ENCODE peak calls at places on chromosomes 1 and 21, in five cellular contexts. One of them, this sample, is unnamed.

GRCh38 chr1:7334475-7335035 is 436.5 kb upstream of the VAMP3 start:
- DNase-seq in GM23338: peak
- DNase-seq in AG04449: no peak
- DNase-seq in neural progenitor cell: no peak
- DNase-seq in IMR-90: peak
- DNase-seq in this sample: peak

GRCh38 chr21:17738171-17738953 is 80.8 kb downstream of the C21orf91 start:
- DNase-seq in GM23338: peak
- DNase-seq in AG04449: no peak
- DNase-seq in neural progenitor cell: peak
- DNase-seq in IMR-90: no peak
- DNase-seq in this sample: no peak

GRCh38 chr1:232629250-232630046 is 485 bp downstream of the SIPA1L2 start:
- DNase-seq in GM23338: peak
- DNase-seq in AG04449: no peak
- DNase-seq in neural progenitor cell: peak
- DNase-seq in IMR-90: no peak
- DNase-seq in this sample: no peak

GRCh38 chr1:67479146-67479891 is 49.1 kb upstream of the SERBP1 start:
- DNase-seq in GM23338: no peak
- DNase-seq in AG04449: no peak
- DNase-seq in neural progenitor cell: no peak
- DNase-seq in IMR-90: no peak
- DNase-seq in this sample: no peak

GRCh38 chr1:41672173-41672572 is 187.7 kb upstream of the EDN2 start:
- DNase-seq in GM23338: no peak
- DNase-seq in AG04449: peak
- DNase-seq in neural progenitor cell: no peak
- DNase-seq in IMR-90: peak
- DNase-seq in this sample: peak

GRCh38 chr1:26529405-26529654 is 231 bp upstream of the RPS6KA1 start:
- DNase-seq in GM23338: no peak
- DNase-seq in AG04449: no peak
- DNase-seq in neural progenitor cell: no peak
- DNase-seq in IMR-90: no peak
- DNase-seq in this sample: no peak

GRCh38 chr1:1204425-1204920 is 1.9 kb downstream of the TNFRSF18 start:
- DNase-seq in GM23338: no peak
- DNase-seq in AG04449: no peak
- DNase-seq in neural progenitor cell: no peak
- DNase-seq in IMR-90: no peak
- DNase-seq in this sample: no peak

GRCh38 chr1:1040004-1040991 is 20.4 kb downstream of the AGRN start:
- DNase-seq in GM23338: peak
- DNase-seq in AG04449: no peak
- DNase-seq in neural progenitor cell: peak
- DNase-seq in IMR-90: peak
- DNase-seq in this sample: peak

GRCh38 chr21:35529141-35529863 is 480.2 kb upstream of the RUNX1 start:
- DNase-seq in GM23338: no peak
- DNase-seq in AG04449: peak
- DNase-seq in neural progenitor cell: no peak
- DNase-seq in IMR-90: peak
- DNase-seq in this sample: no peak

GRCh38 chr1:229070168-229070567 is 200.7 kb upstream of the RAB4A start:
- DNase-seq in GM23338: no peak
- DNase-seq in AG04449: no peak
- DNase-seq in neural progenitor cell: no peak
- DNase-seq in IMR-90: peak
- DNase-seq in this sample: peak

GRCh38 chr21:45749974-45750373 is 106.4 kb downstream of the PCBP3 start:
- DNase-seq in GM23338: no peak
- DNase-seq in AG04449: no peak
- DNase-seq in neural progenitor cell: no peak
- DNase-seq in IMR-90: no peak
- DNase-seq in this sample: no peak

GRCh38 chr1:118132000-118132399 is 53.0 kb downstream of the SPAG17 start:
- DNase-seq in GM23338: no peak
- DNase-seq in AG04449: no peak
- DNase-seq in neural progenitor cell: no peak
- DNase-seq in IMR-90: no peak
- DNase-seq in this sample: no peak

GRCh38 chr1:53625049-53625448 is 113.9 kb downstream of the GLIS1 start:
- DNase-seq in GM23338: no peak
- DNase-seq in AG04449: no peak
- DNase-seq in neural progenitor cell: no peak
- DNase-seq in IMR-90: peak
- DNase-seq in this sample: peak

GRCh38 chr1:94537254-94537653 is 4.3 kb downstream of the F3 start:
- DNase-seq in GM23338: no peak
- DNase-seq in AG04449: no peak
- DNase-seq in neural progenitor cell: no peak
- DNase-seq in IMR-90: no peak
- DNase-seq in this sample: no peak

GRCh38 chr21:43194303-43195130 is 25.7 kb downstream of the CRYAA start:
- DNase-seq in GM23338: no peak
- DNase-seq in AG04449: no peak
- DNase-seq in neural progenitor cell: no peak
- DNase-seq in IMR-90: no peak
- DNase-seq in this sample: no peak

GRCh38 chr1:161499099-161500078 is 5.9 kb upstream of the FCGR2A start:
- DNase-seq in GM23338: no peak
- DNase-seq in AG04449: no peak
- DNase-seq in neural progenitor cell: no peak
- DNase-seq in IMR-90: no peak
- DNase-seq in this sample: no peak

GRCh38 chr1:26281971-26282693 is 2.2 kb downstream of the SH3BGRL3 start:
- DNase-seq in GM23338: peak
- DNase-seq in AG04449: no peak
- DNase-seq in neural progenitor cell: peak
- DNase-seq in IMR-90: peak
- DNase-seq in this sample: no peak

GRCh38 chr1:66652556-66652955 is 99.7 kb upstream of the DYNLT5 start:
- DNase-seq in GM23338: peak
- DNase-seq in AG04449: no peak
- DNase-seq in neural progenitor cell: no peak
- DNase-seq in IMR-90: peak
- DNase-seq in this sample: no peak

GRCh38 chr1:88935522-88936222 is 44.3 kb upstream of the GTF2B start:
- DNase-seq in GM23338: peak
- DNase-seq in AG04449: no peak
- DNase-seq in neural progenitor cell: peak
- DNase-seq in IMR-90: peak
- DNase-seq in this sample: peak

GRCh38 chr1:197919523-197920301 is 2.5 kb downstream of the LHX9 start:
- DNase-seq in GM23338: peak
- DNase-seq in AG04449: no peak
- DNase-seq in neural progenitor cell: peak
- DNase-seq in IMR-90: no peak
- DNase-seq in this sample: no peak

GRCh38 chr21:33801424-33802405 is 113.9 kb downstream of the ATP5PO start:
- DNase-seq in GM23338: peak
- DNase-seq in AG04449: peak
- DNase-seq in neural progenitor cell: peak
- DNase-seq in IMR-90: peak
- DNase-seq in this sample: peak

GRCh38 chr1:170634819-170635410 is 29.0 kb upstream of the PRRX1 start:
- DNase-seq in GM23338: no peak
- DNase-seq in AG04449: no peak
- DNase-seq in neural progenitor cell: no peak
- DNase-seq in IMR-90: peak
- DNase-seq in this sample: no peak

GRCh38 chr1:243964915-243965314 is 86.2 kb upstream of the ZBTB18 start:
- DNase-seq in GM23338: no peak
- DNase-seq in AG04449: no peak
- DNase-seq in neural progenitor cell: no peak
- DNase-seq in IMR-90: peak
- DNase-seq in this sample: no peak

GRCh38 chr1:94020764-94021579 is 100.0 kb downstream of the ABCA4 start:
- DNase-seq in GM23338: peak
- DNase-seq in AG04449: peak
- DNase-seq in neural progenitor cell: no peak
- DNase-seq in IMR-90: peak
- DNase-seq in this sample: peak

GRCh38 chr1:19101244-19101643 is 108.8 kb downstream of the UBR4 start:
- DNase-seq in GM23338: no peak
- DNase-seq in AG04449: no peak
- DNase-seq in neural progenitor cell: no peak
- DNase-seq in IMR-90: peak
- DNase-seq in this sample: peak

GRCh38 chr1:203274603-203275381 is 30.5 kb upstream of the BTG2 start:
- DNase-seq in GM23338: no peak
- DNase-seq in AG04449: no peak
- DNase-seq in neural progenitor cell: no peak
- DNase-seq in IMR-90: peak
- DNase-seq in this sample: no peak

GRCh38 chr1:183493540-183494245 is 21.4 kb downstream of the SMG7 start:
- DNase-seq in GM23338: no peak
- DNase-seq in AG04449: no peak
- DNase-seq in neural progenitor cell: no peak
- DNase-seq in IMR-90: no peak
- DNase-seq in this sample: no peak

GRCh38 chr1:56864430-56864829 is 9.8 kb downstream of the C8A start:
- DNase-seq in GM23338: no peak
- DNase-seq in AG04449: no peak
- DNase-seq in neural progenitor cell: no peak
- DNase-seq in IMR-90: peak
- DNase-seq in this sample: no peak

GRCh38 chr1:156947127-156947526 is 26.7 kb downstream of the LRRC71 start:
- DNase-seq in GM23338: no peak
- DNase-seq in AG04449: no peak
- DNase-seq in neural progenitor cell: no peak
- DNase-seq in IMR-90: no peak
- DNase-seq in this sample: no peak

GRCh38 chr1:80427886-80428285 is 1372.8 kb upstream of the ADGRL2 start:
- DNase-seq in GM23338: no peak
- DNase-seq in AG04449: no peak
- DNase-seq in neural progenitor cell: no peak
- DNase-seq in IMR-90: no peak
- DNase-seq in this sample: no peak

GRCh38 chr1:14108356-14109275 is 408.6 kb downstream of the PRDM2 start:
- DNase-seq in GM23338: no peak
- DNase-seq in AG04449: no peak
- DNase-seq in neural progenitor cell: no peak
- DNase-seq in IMR-90: no peak
- DNase-seq in this sample: no peak

GRCh38 chr1:227577500-227577899 is 14.1 kb downstream of the ZNF678 start:
- DNase-seq in GM23338: no peak
- DNase-seq in AG04449: no peak
- DNase-seq in neural progenitor cell: no peak
- DNase-seq in IMR-90: no peak
- DNase-seq in this sample: no peak

GRCh38 chr1:2498648-2499047 is 22.6 kb downstream of the PLCH2 start:
- DNase-seq in GM23338: no peak
- DNase-seq in AG04449: no peak
- DNase-seq in neural progenitor cell: no peak
- DNase-seq in IMR-90: no peak
- DNase-seq in this sample: no peak

GRCh38 chr1:187696092-187696491 is 867.3 kb downstream of the PLA2G4A start:
- DNase-seq in GM23338: no peak
- DNase-seq in AG04449: no peak
- DNase-seq in neural progenitor cell: no peak
- DNase-seq in IMR-90: peak
- DNase-seq in this sample: no peak
- H3K4me3 ChIP-seq in GM23338: no peak
- H3K4me3 ChIP-seq in AG04449: no peak
- H3K4me3 ChIP-seq in neural progenitor cell: no peak
- H3K4me3 ChIP-seq in IMR-90: no peak
- H3K4me3 ChIP-seq in this sample: no peak

GRCh38 chr1:21292991-21293536 is 2.8 kb upstream of the ECE1 start:
- DNase-seq in GM23338: no peak
- DNase-seq in AG04449: no peak
- DNase-seq in neural progenitor cell: no peak
- DNase-seq in IMR-90: no peak
- DNase-seq in this sample: no peak
- H3K4me3 ChIP-seq in GM23338: no peak
- H3K4me3 ChIP-seq in AG04449: no peak
- H3K4me3 ChIP-seq in neural progenitor cell: no peak
- H3K4me3 ChIP-seq in IMR-90: no peak
- H3K4me3 ChIP-seq in this sample: no peak

DNA sequence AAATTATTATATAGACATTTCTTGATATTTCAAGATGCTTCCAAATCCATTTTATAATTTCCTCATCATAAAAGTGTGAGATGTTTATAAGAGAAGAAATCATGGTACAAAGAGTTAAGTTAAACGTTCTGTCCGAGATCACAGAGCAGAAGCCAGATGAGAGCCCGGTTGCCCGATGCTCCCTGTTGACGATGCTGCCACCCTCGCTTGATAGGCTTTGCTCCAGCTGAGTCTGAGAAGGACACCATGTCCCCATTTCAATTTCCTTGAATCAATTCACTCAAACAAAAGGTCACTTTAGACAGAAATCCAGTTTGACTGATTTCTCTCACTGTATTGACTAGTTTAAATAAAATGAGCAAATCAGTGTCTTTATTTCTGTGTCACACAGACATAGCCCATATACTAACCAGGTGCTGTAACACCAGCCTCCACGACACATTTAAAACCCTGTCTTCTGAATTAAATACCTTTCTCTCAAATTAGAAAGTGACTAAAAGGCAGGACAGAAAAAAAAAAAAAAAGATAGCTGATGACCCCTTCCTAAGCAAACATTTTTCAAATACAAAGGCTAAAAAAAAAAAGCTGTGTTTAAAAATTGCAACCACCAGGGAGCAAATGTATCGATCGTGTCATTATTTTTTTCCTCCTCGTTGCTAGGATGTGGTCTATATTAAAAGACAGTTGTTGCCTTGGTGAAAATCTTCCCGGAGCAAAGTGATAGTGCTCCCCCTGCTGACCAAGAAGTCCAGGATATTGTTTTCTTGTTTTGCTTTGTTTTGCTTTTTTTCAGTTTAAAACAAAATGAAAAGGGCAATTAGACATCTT is 35.2 kb downstream of the DNASE2B start:
- DNase-seq in GM23338: peak
- DNase-seq in AG04449: peak
- DNase-seq in neural progenitor cell: peak
- DNase-seq in IMR-90: peak
- DNase-seq in this sample: peak
- H3K4me3 ChIP-seq in GM23338: no peak
- H3K4me3 ChIP-seq in AG04449: no peak
- H3K4me3 ChIP-seq in neural progenitor cell: peak
- H3K4me3 ChIP-seq in IMR-90: no peak
- H3K4me3 ChIP-seq in this sample: no peak

GRCh38 chr1:163173121-163173520 is 29.6 kb downstream of the RGS5 start:
- DNase-seq in GM23338: no peak
- DNase-seq in AG04449: no peak
- DNase-seq in neural progenitor cell: no peak
- DNase-seq in IMR-90: no peak
- DNase-seq in this sample: no peak
- H3K4me3 ChIP-seq in GM23338: no peak
- H3K4me3 ChIP-seq in AG04449: no peak
- H3K4me3 ChIP-seq in neural progenitor cell: no peak
- H3K4me3 ChIP-seq in IMR-90: no peak
- H3K4me3 ChIP-seq in this sample: no peak